ENCODE peak calls at places on chromosomes 6 and 20, in four cellular contexts. U, O, F and E are unnamed samples.

GRCh38 chr6:31169123-31169857 is 1.2 kb downstream of the POU5F1 start:
- DNase-seq in O (no peak), F (no peak), U (peak; percentile 33), E (no peak)

GRCh38 chr6:157158456-157158855 is 164.9 kb downstream of the TMEM242 start:
- DNase-seq in F (no peak), O (no peak), U (no peak), E (no peak)

GRCh38 chr20:8749101-8749500 is 319.8 kb upstream of the PLCB4 start:
- DNase-seq in U (no peak), O (no peak), F (no peak), E (no peak)

GRCh38 chr20:32333181-32333987 is 24.7 kb upstream of the ASXL1 start:
- DNase-seq in U (peak; percentile 62), O (peak; percentile 81), F (no peak), E (no peak)

GRCh38 chr20:32918751-32919150 is 60.0 kb downstream of the EFCAB8 start:
- DNase-seq in O (no peak), F (no peak), U (no peak), E (no peak)

GRCh38 chr6:79878142-79878748 is 69.1 kb downstream of the ELOVL4 start:
- DNase-seq in O (no peak), U (no peak), F (no peak), E (no peak)

GRCh38 chr6:14012313-14013036 is 87.7 kb downstream of the RNF182 start:
- DNase-seq in O (no peak), U (no peak), F (no peak), E (no peak)

GRCh38 chr6:43490523-43490939 is 13.2 kb downstream of the TJAP1 start:
- DNase-seq in U (no peak), O (no peak), F (no peak), E (peak; percentile 87)

GRCh38 chr20:19265646-19266374 is 53.4 kb downstream of the SLC24A3 start:
- DNase-seq in F (peak; percentile 81), U (peak; percentile 5), O (no peak), E (peak; percentile 10)

GRCh38 chr20:49712918-49713778 is 530 bp downstream of the B4GALT5 start:
- DNase-seq in F (peak; percentile 80), U (peak; percentile 49), O (no peak), E (no peak)

GRCh38 chr6:48186746-48187145 is 75.7 kb upstream of the PTCHD4 start:
- DNase-seq in O (no peak), F (no peak), U (no peak), E (no peak)

GRCh38 chr6:45423111-45423900 is 45.6 kb upstream of the SUPT3H start:
- DNase-seq in O (no peak), F (peak; percentile 84), U (no peak), E (no peak)

GRCh38 chr6:70108230-70108629 is 194.7 kb downstream of the COL9A1 start:
- DNase-seq in U (peak; percentile 55), F (no peak), O (peak; percentile 21), E (peak; percentile 19)

GRCh38 chr6:7213416-7213815 is 99.6 kb downstream of the SSR1 start:
- DNase-seq in F (no peak), O (no peak), U (no peak), E (no peak)

GRCh38 chr6:7216941-7217621 is 95.9 kb downstream of the SSR1 start:
- DNase-seq in U (no peak), F (no peak), O (no peak), E (no peak)

GRCh38 chr6:7215140-7215539 is 97.9 kb downstream of the SSR1 start:
- DNase-seq in U (peak; percentile 77), O (no peak), F (no peak), E (peak; percentile 46)

GRCh38 chr6:7215798-7216231 is 97.2 kb downstream of the SSR1 start:
- DNase-seq in F (no peak), O (no peak), U (no peak), E (no peak)

GRCh38 chr6:7214400-7214940 is 98.5 kb downstream of the SSR1 start:
- DNase-seq in O (no peak), F (no peak), U (no peak), E (no peak)
- TF ChIP-seq HDAC6 in O (no peak), F (no peak), U (no peak), E (no peak)

DNA sequence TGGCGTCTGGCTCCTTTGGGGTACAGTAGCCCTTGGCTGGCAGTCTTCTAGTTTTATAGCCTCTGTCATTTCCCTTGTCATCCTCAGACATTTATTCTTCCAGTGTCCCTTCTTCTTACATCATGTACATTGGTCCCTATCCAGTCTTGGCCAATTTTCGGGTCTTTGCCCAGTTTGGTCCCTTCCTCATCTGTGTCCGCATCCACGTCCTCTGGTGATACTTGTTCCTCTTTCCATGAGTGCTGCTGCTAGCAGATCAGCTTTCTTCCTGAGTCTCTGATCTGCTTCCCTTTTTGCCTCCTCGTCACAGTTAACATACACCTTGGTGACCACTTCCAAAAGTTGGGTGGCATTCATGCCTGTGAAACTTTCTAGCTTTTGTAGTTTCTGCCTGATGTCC is 86.2 kb upstream of the GPR6 start:
- DNase-seq in U (no peak), O (no peak), F (no peak), E (no peak)
- TF ChIP-seq HDAC6 in U (no peak), O (no peak), F (no peak), E (no peak)

GRCh38 chr6:112603726-112604125 is 256.6 kb downstream of the RFPL4B start:
- DNase-seq in F (no peak), U (no peak), O (no peak), E (no peak)
- TF ChIP-seq HDAC6 in F (no peak), U (no peak), O (no peak), E (no peak)

GRCh38 chr20:47674145-47674544 is 111.1 kb downstream of the SULF2 start:
- DNase-seq in F (no peak), U (no peak), O (no peak), E (no peak)

GRCh38 chr20:47673671-47673955 is 111.7 kb downstream of the SULF2 start:
- DNase-seq in U (no peak), O (no peak), F (no peak), E (no peak)

GRCh38 chr20:47675190-47676142 is 109.8 kb downstream of the SULF2 start:
- DNase-seq in F (no peak), O (no peak), U (no peak), E (peak; percentile 82)

GRCh38 chr20:47676219-47676721 is 109.0 kb downstream of the SULF2 start:
- DNase-seq in F (peak; percentile 70), U (no peak), O (no peak), E (peak; percentile 48)

GRCh38 chr20:47674686-47675085 is 110.6 kb downstream of the SULF2 start:
- DNase-seq in U (no peak), O (no peak), F (no peak), E (no peak)
- TF ChIP-seq HDAC6 in U (no peak), O (no peak), F (no peak), E (no peak)